ENCODE peak calls at places on chromosomes 13 and 19, in eight cellular contexts. One of them, this sample, is unnamed.

GRCh38 chr19:34595683-34596082 is 81.3 kb downstream of the SCGB2B2 start:
- DNase-seq in fibroblast of lung: no peak
- DNase-seq in uterus: no peak
- DNase-seq in heart left ventricle: no peak
- DNase-seq in esophagus squamous epithelium: no peak
- DNase-seq in thoracic aorta: no peak
- DNase-seq in OCI-LY7: no peak
- DNase-seq in SK-N-SH: no peak
- DNase-seq in this sample: no peak

GRCh38 chr13:38998739-38999138 is 8.1 kb upstream of the STOML3 start:
- DNase-seq in heart left ventricle: no peak
- DNase-seq in esophagus squamous epithelium: no peak
- DNase-seq in fibroblast of lung: no peak
- DNase-seq in uterus: no peak
- DNase-seq in OCI-LY7: no peak
- DNase-seq in thoracic aorta: no peak
- DNase-seq in SK-N-SH: no peak
- DNase-seq in this sample: no peak

GRCh38 chr13:98488736-98489135 is 88.2 kb downstream of the STK24 start:
- DNase-seq in fibroblast of lung: no peak
- DNase-seq in uterus: no peak
- DNase-seq in OCI-LY7: peak
- DNase-seq in SK-N-SH: no peak
- DNase-seq in heart left ventricle: no peak
- DNase-seq in esophagus squamous epithelium: no peak
- DNase-seq in thoracic aorta: no peak
- DNase-seq in this sample: no peak

GRCh38 chr13:35733832-35734231 is 257.3 kb upstream of the MAB21L1 start:
- DNase-seq in fibroblast of lung: no peak
- DNase-seq in heart left ventricle: no peak
- DNase-seq in OCI-LY7: no peak
- DNase-seq in uterus: no peak
- DNase-seq in thoracic aorta: no peak
- DNase-seq in esophagus squamous epithelium: no peak
- DNase-seq in SK-N-SH: no peak
- DNase-seq in this sample: no peak

GRCh38 chr13:51112771-51113170 is 1.7 kb upstream of the C13orf42 start:
- DNase-seq in uterus: no peak
- DNase-seq in OCI-LY7: no peak
- DNase-seq in fibroblast of lung: no peak
- DNase-seq in heart left ventricle: no peak
- DNase-seq in thoracic aorta: no peak
- DNase-seq in esophagus squamous epithelium: no peak
- DNase-seq in SK-N-SH: no peak
- DNase-seq in this sample: no peak

GRCh38 chr13:24727731-24728601 is 36.0 kb upstream of the RNF17 start:
- DNase-seq in esophagus squamous epithelium: no peak
- DNase-seq in OCI-LY7: peak
- DNase-seq in thoracic aorta: peak
- DNase-seq in fibroblast of lung: peak
- DNase-seq in uterus: no peak
- DNase-seq in heart left ventricle: peak
- DNase-seq in SK-N-SH: peak
- DNase-seq in this sample: peak

GRCh38 chr19:9883231-9883758 is 48.2 kb downstream of the PIN1 start:
- DNase-seq in thoracic aorta: no peak
- DNase-seq in uterus: no peak
- DNase-seq in heart left ventricle: no peak
- DNase-seq in fibroblast of lung: no peak
- DNase-seq in esophagus squamous epithelium: no peak
- DNase-seq in SK-N-SH: no peak
- DNase-seq in OCI-LY7: no peak
- DNase-seq in this sample: no peak

GRCh38 chr19:4206818-4207484 is 22.4 kb upstream of the EBI3 start:
- DNase-seq in esophagus squamous epithelium: no peak
- DNase-seq in heart left ventricle: no peak
- DNase-seq in fibroblast of lung: peak
- DNase-seq in OCI-LY7: peak
- DNase-seq in uterus: no peak
- DNase-seq in SK-N-SH: no peak
- DNase-seq in thoracic aorta: no peak
- DNase-seq in this sample: no peak

GRCh38 chr19:39146091-39146490 is 20.5 kb downstream of the PAK4 start:
- DNase-seq in esophagus squamous epithelium: no peak
- DNase-seq in OCI-LY7: no peak
- DNase-seq in thoracic aorta: no peak
- DNase-seq in heart left ventricle: no peak
- DNase-seq in fibroblast of lung: no peak
- DNase-seq in uterus: no peak
- DNase-seq in SK-N-SH: no peak
- DNase-seq in this sample: no peak

GRCh38 chr13:41224113-41225110 is 30.0 kb upstream of the KBTBD7 start:
- DNase-seq in fibroblast of lung: peak
- DNase-seq in SK-N-SH: no peak
- DNase-seq in OCI-LY7: no peak
- DNase-seq in thoracic aorta: no peak
- DNase-seq in uterus: no peak
- DNase-seq in esophagus squamous epithelium: no peak
- DNase-seq in heart left ventricle: no peak
- DNase-seq in this sample: no peak

GRCh38 chr13:100815476-100816046 is 141.0 kb upstream of the TMTC4 start:
- DNase-seq in OCI-LY7: no peak
- DNase-seq in heart left ventricle: no peak
- DNase-seq in fibroblast of lung: no peak
- DNase-seq in esophagus squamous epithelium: no peak
- DNase-seq in SK-N-SH: no peak
- DNase-seq in thoracic aorta: no peak
- DNase-seq in uterus: no peak
- DNase-seq in this sample: no peak

GRCh38 chr13:100811906-100812305 is 137.3 kb upstream of the TMTC4 start:
- DNase-seq in uterus: no peak
- DNase-seq in heart left ventricle: no peak
- DNase-seq in fibroblast of lung: no peak
- DNase-seq in OCI-LY7: no peak
- DNase-seq in thoracic aorta: no peak
- DNase-seq in esophagus squamous epithelium: no peak
- DNase-seq in SK-N-SH: no peak
- DNase-seq in this sample: no peak

GRCh38 chr13:100818706-100819105 is 144.1 kb upstream of the TMTC4 start:
- DNase-seq in SK-N-SH: no peak
- DNase-seq in esophagus squamous epithelium: no peak
- DNase-seq in OCI-LY7: no peak
- DNase-seq in heart left ventricle: no peak
- DNase-seq in thoracic aorta: no peak
- DNase-seq in uterus: no peak
- DNase-seq in fibroblast of lung: peak
- DNase-seq in this sample: no peak

GRCh38 chr13:100817897-100818296 is 143.3 kb upstream of the TMTC4 start:
- DNase-seq in thoracic aorta: no peak
- DNase-seq in heart left ventricle: no peak
- DNase-seq in fibroblast of lung: no peak
- DNase-seq in OCI-LY7: no peak
- DNase-seq in esophagus squamous epithelium: no peak
- DNase-seq in SK-N-SH: no peak
- DNase-seq in uterus: no peak
- DNase-seq in this sample: no peak
- TF ChIP-seq CTCF in thoracic aorta: no peak
- TF ChIP-seq CTCF in heart left ventricle: no peak
- TF ChIP-seq CTCF in fibroblast of lung: no peak
- TF ChIP-seq CTCF in OCI-LY7: no peak
- TF ChIP-seq CTCF in esophagus squamous epithelium: no peak
- TF ChIP-seq CTCF in SK-N-SH: no peak
- TF ChIP-seq CTCF in uterus: no peak
- TF ChIP-seq CTCF in this sample: no peak

DNA sequence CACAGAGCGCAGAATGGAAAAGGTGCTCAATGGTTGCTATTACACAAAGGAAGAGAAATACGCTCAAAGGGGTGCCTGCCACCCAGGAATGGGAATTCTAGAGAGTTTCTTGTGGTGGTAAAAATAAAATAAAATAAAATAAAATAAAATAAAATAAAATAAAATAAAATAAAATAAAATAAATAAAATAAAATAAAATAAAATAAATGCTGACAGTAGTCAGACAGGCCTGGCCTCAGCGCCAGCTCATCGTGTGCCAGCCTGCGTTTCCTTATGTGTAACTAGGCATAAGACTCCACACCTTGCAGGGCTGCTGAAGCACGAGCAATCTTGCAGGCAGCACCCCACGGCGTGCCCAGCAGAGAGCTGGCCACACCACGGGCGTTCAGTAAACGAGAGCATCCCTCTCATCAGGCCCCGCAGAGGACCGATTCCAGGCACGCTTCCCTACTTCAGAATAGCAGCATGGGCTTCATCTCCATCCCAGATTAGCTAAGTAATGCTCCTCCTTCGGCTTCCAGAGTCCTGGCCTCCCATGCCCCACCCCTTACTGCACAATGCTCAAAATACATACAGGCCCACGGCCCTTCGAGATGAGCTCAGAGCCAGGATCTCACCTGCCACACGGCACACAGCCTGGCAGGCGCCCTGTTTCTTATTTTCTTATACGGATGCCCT is 5.6 kb downstream of the NAPA start:
- DNase-seq in OCI-LY7: no peak
- DNase-seq in SK-N-SH: no peak
- DNase-seq in uterus: no peak
- DNase-seq in fibroblast of lung: no peak
- DNase-seq in thoracic aorta: no peak
- DNase-seq in heart left ventricle: no peak
- DNase-seq in esophagus squamous epithelium: no peak
- DNase-seq in this sample: no peak
- H3K27ac ChIP-seq in OCI-LY7: no peak
- H3K27ac ChIP-seq in SK-N-SH: no peak
- H3K27ac ChIP-seq in uterus: peak
- H3K27ac ChIP-seq in fibroblast of lung: no peak
- H3K27ac ChIP-seq in thoracic aorta: peak
- H3K27ac ChIP-seq in heart left ventricle: peak
- H3K27ac ChIP-seq in esophagus squamous epithelium: peak
- H3K27ac ChIP-seq in this sample: no peak

GRCh38 chr13:102940143-102940542 is 94.3 kb downstream of the ERCC5 start:
- DNase-seq in esophagus squamous epithelium: no peak
- DNase-seq in heart left ventricle: no peak
- DNase-seq in uterus: no peak
- DNase-seq in thoracic aorta: no peak
- DNase-seq in OCI-LY7: peak
- DNase-seq in SK-N-SH: no peak
- DNase-seq in fibroblast of lung: no peak
- DNase-seq in this sample: no peak
- TF ChIP-seq CTCF in esophagus squamous epithelium: no peak
- TF ChIP-seq CTCF in heart left ventricle: no peak
- TF ChIP-seq CTCF in uterus: no peak
- TF ChIP-seq CTCF in thoracic aorta: no peak
- TF ChIP-seq CTCF in OCI-LY7: peak
- TF ChIP-seq CTCF in SK-N-SH: no peak
- TF ChIP-seq CTCF in fibroblast of lung: no peak
- TF ChIP-seq CTCF in this sample: no peak

GRCh38 chr19:49690656-49691242 is at the start of gene CPT1C:
- DNase-seq in esophagus squamous epithelium: no peak
- DNase-seq in uterus: peak
- DNase-seq in OCI-LY7: no peak
- DNase-seq in fibroblast of lung: peak
- DNase-seq in heart left ventricle: peak
- DNase-seq in SK-N-SH: peak
- DNase-seq in thoracic aorta: no peak
- DNase-seq in this sample: peak
- H3K27ac ChIP-seq in esophagus squamous epithelium: peak
- H3K27ac ChIP-seq in uterus: peak
- H3K27ac ChIP-seq in OCI-LY7: no peak
- H3K27ac ChIP-seq in fibroblast of lung: peak
- H3K27ac ChIP-seq in heart left ventricle: peak
- H3K27ac ChIP-seq in SK-N-SH: peak
- H3K27ac ChIP-seq in thoracic aorta: peak
- H3K27ac ChIP-seq in this sample: peak

DNA sequence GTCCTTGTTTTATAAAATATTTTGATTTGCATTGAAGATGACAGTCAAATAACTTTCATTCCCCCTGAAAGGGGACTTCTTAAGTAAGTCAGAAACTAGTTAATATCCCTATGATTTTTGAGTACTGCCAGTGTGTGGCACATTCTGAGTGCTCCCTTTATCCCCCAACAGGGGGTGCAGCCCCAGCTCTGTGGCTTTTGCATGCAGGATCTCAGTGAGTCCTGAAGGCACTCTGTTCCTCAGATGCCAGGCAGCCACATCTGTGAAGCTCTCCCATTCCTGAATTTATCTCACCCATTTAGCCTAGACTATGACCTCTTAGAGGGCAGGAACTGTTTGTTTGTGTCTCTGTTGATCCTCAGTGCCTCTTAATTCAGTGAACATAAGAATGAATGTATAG is 123.1 kb downstream of the CDK8 start:
- DNase-seq in uterus: no peak
- DNase-seq in thoracic aorta: no peak
- DNase-seq in esophagus squamous epithelium: no peak
- DNase-seq in heart left ventricle: no peak
- DNase-seq in fibroblast of lung: peak
- DNase-seq in SK-N-SH: peak
- DNase-seq in OCI-LY7: peak
- DNase-seq in this sample: no peak
- TF ChIP-seq CTCF in uterus: no peak
- TF ChIP-seq CTCF in thoracic aorta: peak
- TF ChIP-seq CTCF in esophagus squamous epithelium: peak
- TF ChIP-seq CTCF in heart left ventricle: peak
- TF ChIP-seq CTCF in fibroblast of lung: peak
- TF ChIP-seq CTCF in SK-N-SH: peak
- TF ChIP-seq CTCF in OCI-LY7: peak
- TF ChIP-seq CTCF in this sample: peak

DNA sequence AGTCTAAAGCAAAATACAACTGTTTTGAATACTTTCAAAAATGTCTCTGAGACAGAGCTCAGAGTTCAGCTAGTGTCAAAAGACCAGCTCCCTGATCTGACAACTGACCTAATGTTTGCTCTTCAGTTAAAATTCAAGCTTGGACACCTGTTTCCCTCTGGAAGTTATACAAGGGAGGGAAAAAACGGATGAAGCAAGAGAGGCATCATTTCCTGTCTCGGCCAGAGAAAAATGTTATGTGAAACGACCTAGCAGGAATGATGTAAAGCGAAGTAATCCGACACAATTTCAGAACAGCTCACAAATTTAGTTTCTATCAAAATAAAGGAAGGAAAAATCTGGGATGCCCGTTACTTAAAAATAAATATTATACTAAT is 59.4 kb downstream of the ZAR1L start:
- DNase-seq in heart left ventricle: no peak
- DNase-seq in SK-N-SH: no peak
- DNase-seq in uterus: no peak
- DNase-seq in fibroblast of lung: no peak
- DNase-seq in thoracic aorta: no peak
- DNase-seq in esophagus squamous epithelium: no peak
- DNase-seq in OCI-LY7: no peak
- DNase-seq in this sample: no peak
- H3K27ac ChIP-seq in heart left ventricle: peak
- H3K27ac ChIP-seq in SK-N-SH: no peak
- H3K27ac ChIP-seq in uterus: no peak
- H3K27ac ChIP-seq in fibroblast of lung: no peak
- H3K27ac ChIP-seq in thoracic aorta: peak
- H3K27ac ChIP-seq in esophagus squamous epithelium: peak
- H3K27ac ChIP-seq in OCI-LY7: no peak
- H3K27ac ChIP-seq in this sample: peak

GRCh38 chr13:107994137-107994536 is 221.2 kb downstream of the LIG4 start:
- DNase-seq in thoracic aorta: no peak
- DNase-seq in uterus: no peak
- DNase-seq in SK-N-SH: no peak
- DNase-seq in OCI-LY7: no peak
- DNase-seq in esophagus squamous epithelium: no peak
- DNase-seq in heart left ventricle: no peak
- DNase-seq in fibroblast of lung: no peak
- DNase-seq in this sample: no peak
- TF ChIP-seq CTCF in thoracic aorta: no peak
- TF ChIP-seq CTCF in uterus: no peak
- TF ChIP-seq CTCF in SK-N-SH: no peak
- TF ChIP-seq CTCF in OCI-LY7: no peak
- TF ChIP-seq CTCF in esophagus squamous epithelium: no peak
- TF ChIP-seq CTCF in heart left ventricle: no peak
- TF ChIP-seq CTCF in fibroblast of lung: no peak
- TF ChIP-seq CTCF in this sample: no peak

This sample was measured in lower lobe of right lung.